ENCODE peak calls at places on chromosome 16, in seven cellular contexts. P is cardiac fibroblast, O is cardiac muscle cell, Y is tibial artery, E is stomach, J is K562, F is pancreas. L is an unnamed sample.
A peak's percentile ranks its signal among the peaks of the same experiment; 100 is the strongest.

GRCh38 chr16:47888142-47888541 is 267.7 kb downstream of the ABCC12 start:
- DNase-seq in Y (no peak), O (no peak), F (no peak), E (no peak), J (no peak), P (peak; percentile 36), L (peak; percentile 44)

GRCh38 chr16:81546781-81547180 is 102.2 kb downstream of the CMIP start:
- DNase-seq in E (no peak), J (no peak), Y (no peak), F (no peak), P (no peak), O (no peak), L (no peak)

GRCh38 chr16:15907863-15908478 is 19.6 kb upstream of the CEP20 start:
- DNase-seq in O (peak; percentile 42), J (peak; percentile 88), Y (no peak), P (peak; percentile 32), F (no peak), E (peak; percentile 35), L (peak; percentile 24)

GRCh38 chr16:48393843-48394703 is 8.9 kb upstream of the SIAH1 start:
- DNase-seq in O (no peak), P (peak; percentile 69), F (no peak), E (no peak), Y (peak; percentile 72), J (no peak), L (peak; percentile 51)

GRCh38 chr16:87041732-87042131 is 275.5 kb downstream of the C16orf95 start:
- DNase-seq in P (no peak), J (no peak), E (no peak), O (no peak), F (no peak), Y (peak; percentile 20), L (no peak)

GRCh38 chr16:67892899-67893790 is at the start of gene PSKH1:
- DNase-seq in Y (peak; percentile 98), P (peak; percentile 96), F (peak; percentile 97), J (peak; percentile 97), E (peak; percentile 98), O (peak; percentile 97), L (peak; percentile 95)

GRCh38 chr16:9980981-9981380 is 201.2 kb downstream of the GRIN2A start:
- DNase-seq in P (no peak), F (no peak), J (no peak), Y (no peak), E (no peak), O (no peak), L (no peak)

GRCh38 chr16:85878875-85879274 is 20.1 kb upstream of the IRF8 start:
- DNase-seq in O (no peak), F (no peak), P (peak; percentile 55), E (no peak), Y (no peak), J (no peak), L (peak; percentile 88)

GRCh38 chr16:76665571-76666275 is 388.5 kb downstream of the CNTNAP4 start:
- DNase-seq in O (no peak), E (no peak), Y (no peak), P (no peak), J (no peak), F (no peak), L (no peak)

GRCh38 chr16:49115956-49116355 is 165.7 kb downstream of the CBLN1 start:
- DNase-seq in E (no peak), F (no peak), J (no peak), Y (no peak), P (no peak), O (no peak), L (no peak)

DNA sequence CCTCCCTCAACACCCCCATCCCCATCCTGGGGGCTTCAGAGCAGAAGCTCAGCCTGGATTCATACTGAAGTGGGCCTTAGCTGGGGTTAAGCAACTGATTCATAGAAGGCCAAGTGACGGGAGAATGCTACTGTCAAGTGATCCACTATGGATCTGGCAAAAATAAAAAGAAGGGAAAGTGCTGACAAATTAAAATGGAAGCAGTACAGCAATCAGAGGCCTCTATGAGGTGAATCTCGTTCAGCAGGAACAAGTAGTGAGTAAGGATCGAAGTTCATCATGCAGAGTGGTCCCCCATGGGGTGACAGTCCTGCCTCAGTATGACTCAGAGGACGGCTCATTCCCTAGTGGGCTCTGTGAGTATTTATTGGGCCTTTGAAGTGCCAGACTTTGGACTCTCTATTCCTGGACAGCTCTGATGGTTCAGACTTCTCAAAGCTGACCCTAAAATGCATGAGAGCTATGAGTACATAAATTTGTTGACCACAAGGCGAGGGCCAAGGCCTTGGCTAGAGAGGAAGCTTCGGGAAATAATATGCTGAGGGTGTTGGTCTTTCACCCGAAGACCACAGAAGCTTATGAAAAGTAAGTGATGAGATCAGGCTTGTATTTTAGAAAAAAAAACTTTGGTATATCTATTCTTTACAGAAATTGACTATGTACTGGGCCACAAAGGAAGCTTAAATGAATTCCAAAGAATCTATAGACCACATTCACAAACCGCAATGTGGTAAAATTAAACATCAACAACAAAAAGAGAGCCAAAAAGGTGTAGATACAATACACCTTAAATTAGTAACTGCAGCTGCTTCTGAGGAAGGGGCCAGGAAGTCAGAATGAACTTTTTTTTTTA is 5.3 kb upstream of the NSMCE1 start:
- DNase-seq in P (no peak), O (no peak), Y (no peak), F (no peak), E (no peak), J (no peak), L (no peak)
- TF ChIP-seq CTCF in P (no peak), O (no peak), Y (no peak), F (no peak), E (no peak), J (no peak), L (no peak)

DNA sequence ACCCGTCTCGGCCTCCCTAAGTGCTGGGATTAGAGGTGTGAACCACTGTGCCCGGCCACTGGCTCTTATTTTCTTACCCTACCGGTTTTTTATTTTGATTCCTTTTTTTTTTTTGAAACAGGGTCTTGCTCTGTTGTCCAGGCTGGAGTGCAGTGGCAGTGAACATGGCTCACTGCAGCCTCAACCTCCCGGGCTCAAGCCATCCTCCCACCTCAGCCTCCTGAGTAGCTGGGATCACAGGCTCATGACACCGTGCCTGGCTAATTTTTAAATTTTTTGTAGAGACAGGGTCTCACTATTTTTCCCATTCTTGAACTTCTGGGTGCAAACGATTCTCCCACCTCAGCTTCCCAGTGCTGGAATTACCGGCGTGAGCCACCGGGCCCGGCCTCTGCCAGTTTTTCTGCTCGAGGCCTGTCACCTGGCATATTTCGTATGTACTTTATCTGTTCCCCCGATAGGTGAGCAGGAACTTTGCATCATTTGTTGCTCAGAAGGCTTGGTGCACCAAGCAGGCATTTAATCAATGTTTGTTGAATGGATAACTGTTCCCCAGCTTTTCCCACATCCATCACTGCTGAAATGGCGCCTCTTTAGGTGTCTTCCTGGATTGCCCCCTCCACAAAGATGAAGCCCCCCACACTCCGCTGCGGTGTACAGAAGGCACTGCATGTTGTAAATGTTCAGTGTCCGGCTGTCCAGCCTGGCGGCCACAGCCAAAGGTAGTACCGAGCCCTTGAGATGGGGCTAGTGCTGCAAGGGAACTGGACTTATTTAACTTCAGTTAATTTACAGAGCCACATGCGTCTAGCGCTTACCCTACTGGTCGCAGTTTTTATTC is 858 bp upstream of the TELO2 start:
- DNase-seq in F (no peak), J (no peak), O (no peak), E (no peak), P (no peak), Y (no peak), L (no peak)
- H3K4me3 ChIP-seq in F (peak overlapping the region; percentile 70), J (peak overlapping the region; percentile 92), O (peak overlapping the region; percentile 76), E (peak overlapping the region; percentile 92), P (peak overlapping the region; percentile 41), Y (peak overlapping the region; percentile 79), L (peak overlapping the region; percentile 74)

GRCh38 chr16:4309102-4309832 is 6.6 kb upstream of the GLIS2 start:
- DNase-seq in P (no peak), F (peak; percentile 83), O (no peak), Y (no peak), J (no peak), E (no peak), L (no peak)

GRCh38 chr16:4313563-4314531 is 2.0 kb upstream of the GLIS2 start:
- DNase-seq in P (peak; percentile 57), O (peak; percentile 61), F (peak; percentile 92), J (peak; percentile 76), E (peak; percentile 72), Y (no peak), L (no peak)

GRCh38 chr16:4306439-4307214 is 9.2 kb upstream of the GLIS2 start:
- DNase-seq in Y (no peak), J (no peak), F (peak; percentile 36), P (no peak), O (peak; percentile 30), E (no peak), L (no peak)

GRCh38 chr16:4307215-4308037 is 8.4 kb upstream of the GLIS2 start:
- DNase-seq in E (peak; percentile 96), P (peak; percentile 98), J (peak; percentile 97), O (peak; percentile 97), Y (peak; percentile 96), F (peak; percentile 94), L (peak; percentile 96)

DNA sequence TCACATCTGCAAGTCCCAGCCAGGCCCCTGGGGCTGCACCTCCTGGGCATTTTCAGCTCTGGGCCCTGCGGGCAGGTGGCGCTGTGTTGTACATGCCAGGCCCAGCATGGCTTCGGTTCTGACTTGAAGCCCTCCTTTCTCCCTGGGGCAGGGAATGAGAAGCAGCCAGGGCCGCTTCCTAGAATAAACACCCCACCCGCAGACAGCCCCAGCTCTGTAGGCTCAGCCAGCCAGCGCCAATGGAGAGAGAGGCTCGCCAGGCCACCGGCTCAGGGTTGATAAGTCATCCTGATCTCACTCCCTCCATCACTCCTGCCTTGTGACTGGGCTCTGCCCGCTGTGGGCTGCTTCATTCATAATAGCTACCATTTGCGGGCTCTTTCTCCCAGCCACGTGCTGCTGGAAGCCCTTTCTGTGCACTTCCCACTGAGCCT is 6.0 kb upstream of the GLIS2 start:
- DNase-seq in F (peak; percentile 79), P (peak; percentile 62), O (peak; percentile 81), E (peak; percentile 82), J (no peak), Y (peak; percentile 87), L (peak; percentile 61)
- TF ChIP-seq CTCF in F (peak; percentile 65), P (peak; percentile 50), O (peak; percentile 65), E (peak; percentile 72), J (peak; percentile 34), Y (peak; percentile 49), L (peak; percentile 63)

GRCh38 chr16:51152691-51153261 is 1.7 kb upstream of the SALL1 start:
- DNase-seq in J (no peak), O (peak; percentile 55), Y (no peak), E (no peak), P (no peak), F (no peak), L (peak; percentile 21)
- H3K4me3 ChIP-seq in J (no peak overlapping the region), O (peak overlapping the region; percentile 68), Y (peak overlapping the region; percentile 41), E (peak overlapping the region; percentile 46), P (peak overlapping the region; percentile 52), F (peak overlapping the region; percentile 12), L (peak overlapping the region; percentile 67)

GRCh38 chr16:1413684-1414531 is 596 bp downstream of the UNKL start:
- DNase-seq in E (peak; percentile 54), O (peak; percentile 47), P (peak; percentile 66), F (peak; percentile 51), J (peak; percentile 75), Y (peak; percentile 75), L (peak; percentile 56)

GRCh38 chr16:1416521-1416941 is 2.0 kb upstream of the UNKL start:
- DNase-seq in P (no peak), O (no peak), E (no peak), Y (no peak), F (no peak), J (no peak), L (no peak)

GRCh38 chr16:1412847-1413246 is 1.7 kb downstream of the UNKL start:
- DNase-seq in O (no peak), P (no peak), E (no peak), Y (no peak), F (no peak), J (no peak), L (no peak)

GRCh38 chr16:1420111-1420539 is 422 bp downstream of the UQCC4 start:
- DNase-seq in E (no peak), P (no peak), F (no peak), O (no peak), Y (no peak), J (no peak), L (no peak)

GRCh38 chr16:1414532-1415265 is at the start of gene UNKL:
- DNase-seq in J (peak; percentile 93), O (peak; percentile 82), E (peak; percentile 84), F (peak; percentile 78), P (peak; percentile 71), Y (peak; percentile 81), L (peak; percentile 64)
- TF ChIP-seq CTCF in J (no peak), O (no peak), E (no peak), F (no peak), P (no peak), Y (no peak), L (no peak)

L was measured in fibroblast of pulmonary artery.